ENCODE peak calls at places on chromosomes 12 and 14, in five cellular contexts. G is activated gamma-delta T cell treated with Interleukin-2 at 50 U/mL for 16 hours, A is HepG2, J is KBM-7, F is COR-L47. W is an unnamed sample.

GRCh38 chr12:69123909-69124638 is 115.3 kb upstream of the CPSF6 start:
- DNase-seq in G (no peak), A (no peak), J (no peak), F (no peak), W (no peak)

GRCh38 chr12:124884587-124885438 is 21.1 kb upstream of the SCARB1 start:
- DNase-seq in G (no peak), A (peak; percentile 84), J (no peak), F (no peak), W (no peak)

GRCh38 chr12:38587594-38587993 is 271.0 kb downstream of the ALG10B start:
- DNase-seq in G (no peak), A (no peak), J (peak; percentile 5), F (no peak), W (no peak)

GRCh38 chr14:64220466-64220865 is 73.7 kb downstream of the ESR2 start:
- DNase-seq in G (no peak), A (no peak), J (no peak), F (no peak), W (no peak)

GRCh38 chr12:95607642-95608041 is 56.4 kb upstream of the USP44 start:
- DNase-seq in G (no peak), A (peak; percentile 18), J (no peak), F (peak; percentile 85), W (no peak)

GRCh38 chr12:69720748-69721147 is 17.9 kb upstream of the RAB3IP start:
- DNase-seq in G (no peak), A (no peak), J (no peak), F (no peak), W (no peak)

GRCh38 chr12:10717410-10717809 is 5.7 kb downstream of the YBX3 start:
- DNase-seq in G (no peak), A (no peak), J (peak; percentile 57), F (no peak), W (no peak)

GRCh38 chr12:52181757-52182156 is 10.1 kb downstream of the KRT80 start:
- DNase-seq in G (no peak), A (no peak), J (no peak), F (peak; percentile 83), W (no peak)

GRCh38 chr12:47730341-47730744 is 5.1 kb upstream of the ENDOU start:
- DNase-seq in G (no peak), A (no peak), J (no peak), F (peak; percentile 28), W (no peak)

GRCh38 chr12:121778567-121779421 is 14.7 kb downstream of the RHOF start:
- DNase-seq in G (no peak), A (no peak), J (no peak), F (no peak), W (no peak)

GRCh38 chr12:84856156-84856900 is 56.3 kb downstream of the SLC6A15 start:
- DNase-seq in G (no peak), A (no peak), J (no peak), F (no peak), W (no peak)

GRCh38 chr12:68080577-68080976 is 79.0 kb downstream of the IFNG start:
- DNase-seq in G (peak; percentile 38), A (no peak), J (no peak), F (no peak), W (no peak)

GRCh38 chr12:11730299-11731041 is 81.0 kb downstream of the ETV6 start:
- DNase-seq in G (no peak), A (no peak), J (no peak), F (peak; percentile 0), W (no peak)

GRCh38 chr12:108704527-108704926 is 26.8 kb downstream of the CORO1C start:
- DNase-seq in G (no peak), A (no peak), J (no peak), F (no peak), W (no peak)